ENCODE peak calls at places on chromosome 11, in eight cellular contexts. One of them, this sample, is unnamed.

GRCh38 chr11:67605231-67606011 is 1.3 kb upstream of the NDUFV1 start:
- DNase-seq in ascending aorta: no peak
- DNase-seq in H9: no peak
- DNase-seq in IMR-90: no peak
- DNase-seq in heart left ventricle: no peak
- DNase-seq in RWPE1: no peak
- DNase-seq in fibroblast of lung: no peak
- DNase-seq in lung: no peak
- DNase-seq in this sample: no peak

GRCh38 chr11:119377112-119377901 is 4.2 kb downstream of the USP2 start:
- DNase-seq in ascending aorta: peak; percentile 58
- DNase-seq in H9: no peak
- DNase-seq in IMR-90: no peak
- DNase-seq in heart left ventricle: peak; percentile 60
- DNase-seq in RWPE1: no peak
- DNase-seq in fibroblast of lung: no peak
- DNase-seq in lung: no peak
- DNase-seq in this sample: no peak

GRCh38 chr11:44861829-44862545 is 88.7 kb downstream of the TP53I11 start:
- DNase-seq in ascending aorta: peak; percentile 94
- DNase-seq in H9: peak; percentile 83
- DNase-seq in IMR-90: peak; percentile 99
- DNase-seq in heart left ventricle: peak; percentile 74
- DNase-seq in RWPE1: peak; percentile 96
- DNase-seq in fibroblast of lung: peak; percentile 98
- DNase-seq in lung: peak; percentile 70
- DNase-seq in this sample: no peak

GRCh38 chr11:130403301-130403804 is 25.1 kb downstream of the ADAMTS8 start:
- DNase-seq in ascending aorta: peak; percentile 89
- DNase-seq in H9: peak; percentile 51
- DNase-seq in IMR-90: peak; percentile 97
- DNase-seq in heart left ventricle: peak; percentile 59
- DNase-seq in RWPE1: peak; percentile 67
- DNase-seq in fibroblast of lung: peak; percentile 88
- DNase-seq in lung: peak; percentile 39
- DNase-seq in this sample: no peak

GRCh38 chr11:32643526-32643925 is 59.9 kb downstream of the EIF3M start:
- DNase-seq in ascending aorta: no peak
- DNase-seq in H9: no peak
- DNase-seq in IMR-90: peak; percentile 28
- DNase-seq in heart left ventricle: no peak
- DNase-seq in RWPE1: peak; percentile 28
- DNase-seq in fibroblast of lung: peak; percentile 43
- DNase-seq in lung: no peak
- DNase-seq in this sample: no peak

GRCh38 chr11:131907371-131907770 is 537.0 kb downstream of the NTM start:
- DNase-seq in ascending aorta: no peak
- DNase-seq in H9: no peak
- DNase-seq in IMR-90: no peak
- DNase-seq in heart left ventricle: no peak
- DNase-seq in RWPE1: no peak
- DNase-seq in fibroblast of lung: no peak
- DNase-seq in lung: no peak
- DNase-seq in this sample: no peak

GRCh38 chr11:44598831-44599230 is 33.4 kb downstream of the CD82 start:
- DNase-seq in ascending aorta: no peak
- DNase-seq in H9: no peak
- DNase-seq in IMR-90: no peak
- DNase-seq in heart left ventricle: no peak
- DNase-seq in RWPE1: no peak
- DNase-seq in fibroblast of lung: no peak
- DNase-seq in lung: no peak
- DNase-seq in this sample: no peak

GRCh38 chr11:61294717-61295595 is at the start of gene VWCE:
- DNase-seq in ascending aorta: peak; percentile 67
- DNase-seq in H9: peak; percentile 83
- DNase-seq in IMR-90: peak; percentile 41
- DNase-seq in heart left ventricle: peak; percentile 38
- DNase-seq in RWPE1: peak; percentile 45
- DNase-seq in fibroblast of lung: peak; percentile 51
- DNase-seq in lung: no peak
- DNase-seq in this sample: peak; percentile 41

DNA sequence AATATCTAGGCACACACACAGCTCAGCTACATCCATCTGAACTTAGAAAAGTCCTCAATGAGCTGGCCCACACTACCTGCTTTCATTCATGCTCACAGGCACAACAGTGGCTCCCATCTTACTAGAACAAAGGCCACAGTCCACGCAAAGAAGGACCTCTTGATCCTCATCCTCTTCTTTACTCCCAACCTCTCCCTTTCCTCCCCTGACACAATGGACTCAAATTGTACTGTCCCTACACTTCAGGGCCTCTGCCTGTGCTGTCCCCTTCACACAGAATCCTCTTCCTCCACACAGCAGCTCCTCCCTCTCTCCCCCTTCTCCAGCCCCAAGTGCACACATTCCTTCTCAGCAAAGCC is 12.7 kb downstream of the SMCO4 start:
- DNase-seq in ascending aorta: no peak
- DNase-seq in H9: no peak
- DNase-seq in IMR-90: no peak
- DNase-seq in heart left ventricle: no peak
- DNase-seq in RWPE1: no peak
- DNase-seq in fibroblast of lung: no peak
- DNase-seq in lung: no peak
- DNase-seq in this sample: no peak
- H3K27ac ChIP-seq in ascending aorta: peak overlapping the region; percentile 85
- H3K27ac ChIP-seq in H9: no peak overlapping the region
- H3K27ac ChIP-seq in IMR-90: no peak overlapping the region
- H3K27ac ChIP-seq in heart left ventricle: peak overlapping the region; percentile 83
- H3K27ac ChIP-seq in RWPE1: no peak overlapping the region
- H3K27ac ChIP-seq in fibroblast of lung: no peak overlapping the region
- H3K27ac ChIP-seq in lung: peak overlapping the region; percentile 59
- H3K27ac ChIP-seq in this sample: no peak overlapping the region

GRCh38 chr11:16610738-16611388 is 127.6 kb upstream of the C11orf58 start:
- DNase-seq in ascending aorta: no peak
- DNase-seq in H9: peak; percentile 67
- DNase-seq in IMR-90: no peak
- DNase-seq in heart left ventricle: no peak
- DNase-seq in RWPE1: no peak
- DNase-seq in fibroblast of lung: no peak
- DNase-seq in lung: no peak
- DNase-seq in this sample: no peak

GRCh38 chr11:16613401-16614381 is 124.8 kb upstream of the C11orf58 start:
- DNase-seq in ascending aorta: peak; percentile 88
- DNase-seq in H9: peak; percentile 94
- DNase-seq in IMR-90: peak; percentile 83
- DNase-seq in heart left ventricle: peak; percentile 89
- DNase-seq in RWPE1: peak; percentile 73
- DNase-seq in fibroblast of lung: peak; percentile 87
- DNase-seq in lung: peak; percentile 86
- DNase-seq in this sample: peak; percentile 73

GRCh38 chr11:16611395-16612233 is 126.8 kb upstream of the C11orf58 start:
- DNase-seq in ascending aorta: no peak
- DNase-seq in H9: peak; percentile 40
- DNase-seq in IMR-90: no peak
- DNase-seq in heart left ventricle: no peak
- DNase-seq in RWPE1: no peak
- DNase-seq in fibroblast of lung: peak; percentile 20
- DNase-seq in lung: no peak
- DNase-seq in this sample: no peak

GRCh38 chr11:16612234-16612571 is 126.2 kb upstream of the C11orf58 start:
- DNase-seq in ascending aorta: no peak
- DNase-seq in H9: no peak
- DNase-seq in IMR-90: no peak
- DNase-seq in heart left ventricle: no peak
- DNase-seq in RWPE1: no peak
- DNase-seq in fibroblast of lung: no peak
- DNase-seq in lung: no peak
- DNase-seq in this sample: no peak

DNA sequence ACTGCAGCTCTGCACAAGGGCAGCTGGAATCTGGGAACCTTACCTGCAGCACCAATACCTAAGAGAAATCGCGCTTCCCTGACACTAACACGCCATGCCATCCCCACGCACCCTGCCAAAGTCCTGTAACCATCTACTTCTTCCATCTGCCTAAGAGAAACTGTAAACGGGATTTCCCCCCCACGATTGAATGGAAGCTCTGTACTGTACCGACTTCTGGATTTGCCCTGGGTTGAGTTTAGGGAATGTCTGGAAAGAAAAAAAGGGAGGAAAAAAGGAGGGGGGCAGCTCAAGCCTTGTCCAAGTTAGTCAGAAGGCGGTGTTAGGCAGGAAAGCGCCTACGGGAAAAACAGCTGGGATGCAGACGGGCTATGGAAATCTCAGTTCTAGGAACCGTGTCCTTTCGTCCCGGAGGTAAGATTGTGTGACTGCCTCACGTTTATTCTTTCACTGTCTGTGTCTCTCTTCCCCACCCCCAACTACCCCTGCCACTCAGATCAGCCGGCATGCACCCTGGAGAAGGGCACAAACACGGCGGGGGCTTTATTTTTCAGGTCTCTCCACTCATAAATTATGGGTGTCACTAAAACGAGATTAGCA is 125.5 kb upstream of the C11orf58 start:
- DNase-seq in ascending aorta: no peak
- DNase-seq in H9: peak; percentile 32
- DNase-seq in IMR-90: peak; percentile 35
- DNase-seq in heart left ventricle: peak; percentile 24
- DNase-seq in RWPE1: no peak
- DNase-seq in fibroblast of lung: peak; percentile 35
- DNase-seq in lung: no peak
- DNase-seq in this sample: no peak
- H3K27ac ChIP-seq in ascending aorta: no peak overlapping the region
- H3K27ac ChIP-seq in H9: no peak overlapping the region
- H3K27ac ChIP-seq in IMR-90: peak overlapping the region; percentile 32
- H3K27ac ChIP-seq in heart left ventricle: peak overlapping the region; percentile 83
- H3K27ac ChIP-seq in RWPE1: no peak overlapping the region
- H3K27ac ChIP-seq in fibroblast of lung: no peak overlapping the region
- H3K27ac ChIP-seq in lung: no peak overlapping the region
- H3K27ac ChIP-seq in this sample: no peak overlapping the region

GRCh38 chr11:126308271-126308671 is 4.4 kb downstream of the DCPS start:
- DNase-seq in ascending aorta: no peak
- DNase-seq in H9: no peak
- DNase-seq in IMR-90: no peak
- DNase-seq in heart left ventricle: no peak
- DNase-seq in RWPE1: no peak
- DNase-seq in fibroblast of lung: no peak
- DNase-seq in lung: no peak
- DNase-seq in this sample: no peak

GRCh38 chr11:126305699-126306098 is 1.8 kb downstream of the DCPS start:
- DNase-seq in ascending aorta: no peak
- DNase-seq in H9: no peak
- DNase-seq in IMR-90: no peak
- DNase-seq in heart left ventricle: no peak
- DNase-seq in RWPE1: no peak
- DNase-seq in fibroblast of lung: no peak
- DNase-seq in lung: no peak
- DNase-seq in this sample: no peak

GRCh38 chr11:126304457-126305072 is 705 bp downstream of the DCPS start:
- DNase-seq in ascending aorta: no peak
- DNase-seq in H9: no peak
- DNase-seq in IMR-90: no peak
- DNase-seq in heart left ventricle: no peak
- DNase-seq in RWPE1: no peak
- DNase-seq in fibroblast of lung: no peak
- DNase-seq in lung: no peak
- DNase-seq in this sample: no peak

GRCh38 chr11:126310229-126310991 is 6.5 kb downstream of the DCPS start:
- DNase-seq in ascending aorta: peak; percentile 83
- DNase-seq in H9: peak; percentile 80
- DNase-seq in IMR-90: peak; percentile 74
- DNase-seq in heart left ventricle: peak; percentile 78
- DNase-seq in RWPE1: peak; percentile 60
- DNase-seq in fibroblast of lung: peak; percentile 77
- DNase-seq in lung: peak; percentile 75
- DNase-seq in this sample: no peak

DNA sequence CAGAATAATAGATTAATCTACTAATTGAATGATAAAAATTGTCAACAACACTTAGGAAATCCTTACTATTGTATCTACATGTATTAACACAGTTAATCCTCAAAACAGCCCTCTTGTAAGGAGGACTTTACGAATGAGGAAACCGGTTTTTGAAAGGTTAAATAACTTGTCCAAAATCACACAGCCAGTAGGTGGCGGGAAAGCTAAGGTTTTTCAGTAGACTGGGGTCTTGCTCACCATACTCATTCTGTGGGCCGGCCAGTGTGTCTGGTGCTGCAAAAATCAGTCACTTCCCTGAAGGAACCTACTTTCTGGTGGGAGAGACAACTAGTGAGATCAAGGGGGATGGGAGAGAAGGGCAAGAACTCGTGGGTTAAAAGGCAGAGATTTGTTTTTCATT is 3.8 kb downstream of the DCPS start:
- DNase-seq in ascending aorta: no peak
- DNase-seq in H9: peak; percentile 52
- DNase-seq in IMR-90: peak; percentile 58
- DNase-seq in heart left ventricle: no peak
- DNase-seq in RWPE1: no peak
- DNase-seq in fibroblast of lung: peak; percentile 66
- DNase-seq in lung: no peak
- DNase-seq in this sample: no peak
- H3K27ac ChIP-seq in ascending aorta: no peak overlapping the region
- H3K27ac ChIP-seq in H9: no peak overlapping the region
- H3K27ac ChIP-seq in IMR-90: no peak overlapping the region
- H3K27ac ChIP-seq in heart left ventricle: no peak overlapping the region
- H3K27ac ChIP-seq in RWPE1: no peak overlapping the region
- H3K27ac ChIP-seq in fibroblast of lung: no peak overlapping the region
- H3K27ac ChIP-seq in lung: no peak overlapping the region
- H3K27ac ChIP-seq in this sample: no peak overlapping the region

GRCh38 chr11:126400019-126400962 is 44.8 kb downstream of the ST3GAL4 start:
- DNase-seq in ascending aorta: no peak
- DNase-seq in H9: no peak
- DNase-seq in IMR-90: no peak
- DNase-seq in heart left ventricle: no peak
- DNase-seq in RWPE1: no peak
- DNase-seq in fibroblast of lung: no peak
- DNase-seq in lung: no peak
- DNase-seq in this sample: no peak

GRCh38 chr11:126394036-126394435 is 38.5 kb downstream of the ST3GAL4 start:
- DNase-seq in ascending aorta: no peak
- DNase-seq in H9: no peak
- DNase-seq in IMR-90: no peak
- DNase-seq in heart left ventricle: no peak
- DNase-seq in RWPE1: no peak
- DNase-seq in fibroblast of lung: no peak
- DNase-seq in lung: no peak
- DNase-seq in this sample: no peak

GRCh38 chr11:126398721-126399120 is 43.2 kb downstream of the ST3GAL4 start:
- DNase-seq in ascending aorta: no peak
- DNase-seq in H9: no peak
- DNase-seq in IMR-90: no peak
- DNase-seq in heart left ventricle: no peak
- DNase-seq in RWPE1: no peak
- DNase-seq in fibroblast of lung: no peak
- DNase-seq in lung: no peak
- DNase-seq in this sample: no peak

GRCh38 chr11:126397016-126397415 is 41.5 kb downstream of the ST3GAL4 start:
- DNase-seq in ascending aorta: no peak
- DNase-seq in H9: no peak
- DNase-seq in IMR-90: no peak
- DNase-seq in heart left ventricle: no peak
- DNase-seq in RWPE1: no peak
- DNase-seq in fibroblast of lung: no peak
- DNase-seq in lung: no peak
- DNase-seq in this sample: no peak

DNA sequence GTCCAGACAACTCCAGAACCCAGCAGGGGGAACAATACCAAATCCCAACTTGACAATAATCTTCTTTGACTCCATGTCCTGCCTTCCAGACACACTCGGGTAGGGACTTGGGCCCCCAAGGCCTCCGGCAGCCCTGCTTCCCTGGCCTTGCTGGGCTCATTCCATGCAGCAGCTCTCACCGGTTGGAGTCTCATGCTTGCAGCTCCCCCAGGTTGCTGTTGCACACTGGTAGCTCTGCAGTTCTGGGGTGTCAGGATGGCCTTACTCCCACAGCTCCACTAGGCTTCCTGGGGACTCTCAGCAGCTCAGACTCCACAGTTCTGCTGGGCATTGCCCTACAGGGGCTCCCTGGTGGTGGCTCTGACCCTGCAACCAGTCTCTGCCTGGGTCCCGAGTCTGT is 42.8 kb downstream of the ST3GAL4 start:
- DNase-seq in ascending aorta: no peak
- DNase-seq in H9: no peak
- DNase-seq in IMR-90: no peak
- DNase-seq in heart left ventricle: no peak
- DNase-seq in RWPE1: no peak
- DNase-seq in fibroblast of lung: no peak
- DNase-seq in lung: no peak
- DNase-seq in this sample: no peak
- H3K27ac ChIP-seq in ascending aorta: no peak overlapping the region
- H3K27ac ChIP-seq in H9: no peak overlapping the region
- H3K27ac ChIP-seq in IMR-90: no peak overlapping the region
- H3K27ac ChIP-seq in heart left ventricle: no peak overlapping the region
- H3K27ac ChIP-seq in RWPE1: peak overlapping the region; percentile 22
- H3K27ac ChIP-seq in fibroblast of lung: no peak overlapping the region
- H3K27ac ChIP-seq in lung: no peak overlapping the region
- H3K27ac ChIP-seq in this sample: peak overlapping the region; percentile 26

This sample was measured in substantia nigra.